ENCODE peak calls at places on chromosome 2, in six cellular contexts. O, H, J, Q, U and S are unnamed samples.

GRCh38 chr2:44707945-44708645 is 233.4 kb upstream of the SIX3 start:
- DNase-seq in O (no peak), H (no peak), J (no peak), Q (no peak), U (peak), S (no peak)

GRCh38 chr2:226882606-226883005 is 46.8 kb downstream of the RHBDD1 start:
- DNase-seq in O (no peak), H (no peak), J (no peak), Q (peak), U (no peak), S (no peak)

GRCh38 chr2:216679658-216680024 is 15.7 kb downstream of the IGFBP5 start:
- DNase-seq in O (no peak), H (no peak), J (no peak), Q (no peak), U (no peak), S (no peak)

GRCh38 chr2:14752294-14752693 is 119.8 kb downstream of the LRATD1 start:
- DNase-seq in O (no peak), H (no peak), J (no peak), Q (no peak), U (no peak), S (no peak)

GRCh38 chr2:122244830-122245229 is 489.4 kb downstream of the TSN start:
- DNase-seq in O (no peak), H (no peak), J (no peak), Q (no peak), U (no peak), S (no peak)

GRCh38 chr2:239469101-239469960 is 68.5 kb upstream of the HDAC4 start:
- DNase-seq in O (no peak), H (no peak), J (no peak), Q (no peak), U (no peak), S (no peak)

GRCh38 chr2:39124770-39125075 is 3.9 kb upstream of the SOS1 start:
- DNase-seq in O (no peak), H (no peak), J (no peak), Q (no peak), U (peak), S (no peak)

GRCh38 chr2:12381543-12382323 is 335.0 kb upstream of the TRIB2 start:
- DNase-seq in O (no peak), H (no peak), J (no peak), Q (no peak), U (no peak), S (no peak)

GRCh38 chr2:231701456-231702373 is 6.6 kb upstream of the PTMA start:
- DNase-seq in O (no peak), H (no peak), J (peak), Q (peak), U (no peak), S (peak)

GRCh38 chr2:222862915-222863544 is 2.2 kb downstream of the ACSL3 start:
- DNase-seq in O (no peak), H (no peak), J (no peak), Q (peak), U (no peak), S (no peak)

GRCh38 chr2:84807063-84807485 is 73.8 kb downstream of the TRABD2A start:
- DNase-seq in O (peak), H (no peak), J (peak), Q (peak), U (no peak), S (peak)

GRCh38 chr2:211138551-211138950 is 582.2 kb downstream of the CPS1 start:
- DNase-seq in O (no peak), H (no peak), J (no peak), Q (no peak), U (no peak), S (no peak)

GRCh38 chr2:145200307-145200706 is 680.4 kb upstream of the ZEB2 start:
- DNase-seq in O (no peak), H (no peak), J (no peak), Q (no peak), U (peak), S (no peak)

GRCh38 chr2:188734688-188735087 is 239.5 kb upstream of the COL3A1 start:
- DNase-seq in O (no peak), H (no peak), J (no peak), Q (peak), U (no peak), S (no peak)

GRCh38 chr2:236981710-236982485 is 103.8 kb upstream of the COPS8 start:
- DNase-seq in O (no peak), H (no peak), J (no peak), Q (no peak), U (no peak), S (no peak)

GRCh38 chr2:26076001-26076587 is 42.2 kb downstream of the RAB10 start:
- DNase-seq in O (no peak), H (no peak), J (no peak), Q (no peak), U (no peak), S (no peak)

GRCh38 chr2:219661955-219662395 is 34.5 kb downstream of the SLC4A3 start:
- DNase-seq in O (no peak), H (no peak), J (no peak), Q (peak), U (no peak), S (no peak)

GRCh38 chr2:51165534-51166260 is 133.8 kb upstream of the NRXN1 start:
- DNase-seq in O (no peak), H (no peak), J (no peak), Q (peak), U (no peak), S (no peak)

GRCh38 chr2:6913415-6914157 is 3.6 kb upstream of the RNF144A start:
- DNase-seq in O (no peak), H (no peak), J (no peak), Q (no peak), U (no peak), S (no peak)

GRCh38 chr2:102094917-102095316 is 47.6 kb upstream of the IL1R1 start:
- DNase-seq in O (no peak), H (no peak), J (no peak), Q (peak), U (no peak), S (no peak)

GRCh38 chr2:85173909-85174308 is 40.7 kb downstream of the TCF7L1 start:
- DNase-seq in O (no peak), H (no peak), J (no peak), Q (no peak), U (no peak), S (no peak)

GRCh38 chr2:64522843-64523428 is 1.2 kb upstream of the AFTPH start:
- DNase-seq in O (peak), H (peak), J (peak), Q (peak), U (peak), S (peak)

GRCh38 chr2:63780483-63781155 is 61.1 kb upstream of the UGP2 start:
- DNase-seq in O (no peak), H (no peak), J (no peak), Q (no peak), U (no peak), S (no peak)

GRCh38 chr2:136207030-136207623 is 89.2 kb upstream of the CXCR4 start:
- DNase-seq in O (no peak), H (no peak), J (no peak), Q (no peak), U (no peak), S (no peak)

GRCh38 chr2:20062615-20063545 is 11.5 kb upstream of the LAPTM4A start:
- DNase-seq in O (peak), H (no peak), J (no peak), Q (peak), U (no peak), S (no peak)

GRCh38 chr2:127675335-127676261 is at the start of gene LIMS2:
- DNase-seq in O (peak), H (no peak), J (peak), Q (no peak), U (no peak), S (no peak)

GRCh38 chr2:8154936-8155335 is 526.9 kb upstream of the ID2 start:
- DNase-seq in O (no peak), H (no peak), J (no peak), Q (peak), U (no peak), S (no peak)

GRCh38 chr2:48504647-48505327 is 25.2 kb upstream of the STON1 start:
- DNase-seq in O (no peak), H (no peak), J (no peak), Q (peak), U (no peak), S (no peak)

GRCh38 chr2:222887124-222887523 is 26.3 kb downstream of the ACSL3 start:
- DNase-seq in O (no peak), H (no peak), J (no peak), Q (peak), U (no peak), S (no peak)

GRCh38 chr2:151097118-151097517 is 164.5 kb downstream of the RBM43 start:
- DNase-seq in O (no peak), H (no peak), J (no peak), Q (no peak), U (no peak), S (no peak)

GRCh38 chr2:2567776-2568175 is 236.7 kb upstream of the MYT1L start:
- DNase-seq in O (no peak), H (no peak), J (no peak), Q (no peak), U (no peak), S (no peak)

GRCh38 chr2:142621287-142621686 is 256.2 kb upstream of the KYNU start:
- DNase-seq in O (no peak), H (no peak), J (no peak), Q (no peak), U (no peak), S (no peak)

GRCh38 chr2:198917926-198918325 is 539.8 kb downstream of the SATB2 start:
- DNase-seq in O (no peak), H (no peak), J (no peak), Q (no peak), U (no peak), S (no peak)

GRCh38 chr2:46267616-46268015 is 29.6 kb upstream of the EPAS1 start:
- DNase-seq in O (no peak), H (no peak), J (no peak), Q (peak), U (no peak), S (no peak)

GRCh38 chr2:84077504-84077903 is 381.6 kb downstream of the SUCLG1 start:
- DNase-seq in O (no peak), H (no peak), J (peak), Q (no peak), U (no peak), S (no peak)

GRCh38 chr2:196453613-196454047 is 185.9 kb upstream of the CCDC150 start:
- DNase-seq in O (no peak), H (no peak), J (peak), Q (peak), U (no peak), S (no peak)